ENCODE peak calls at places on chromosomes 1 and 21, in four cellular contexts. I is K562, T is IMR-90, L is A549. Y is an unnamed sample.

GRCh38 chr1:243946946-243947345 is 96.9 kb upstream of the AKT3 start:
- DNase-seq in I (peak; percentile 34), T (no peak), L (peak; percentile 45), Y (no peak)

GRCh38 chr1:116852367-116852766 is 57.3 kb upstream of the PTGFRN start:
- DNase-seq in I (no peak), T (no peak), L (no peak), Y (no peak)

GRCh38 chr1:115067460-115067859 is 21.8 kb downstream of the TSPAN2 start:
- DNase-seq in T (peak; percentile 16), L (no peak), I (no peak), Y (no peak)

GRCh38 chr21:28633803-28634572 is 358.7 kb downstream of the LTN1 start:
- DNase-seq in L (no peak), I (no peak), T (peak; percentile 95), Y (no peak)

GRCh38 chr1:34320081-34320480 is 143.4 kb downstream of the C1orf94 start:
- DNase-seq in L (no peak), T (no peak), I (peak; percentile 18), Y (no peak)

GRCh38 chr1:32334274-32334861 is 1.7 kb downstream of the MARCKSL1 start:
- DNase-seq in I (peak; percentile 35), L (no peak), T (no peak), Y (no peak)

GRCh38 chr21:46056450-46056903 is 41.4 kb upstream of the COL6A2 start:
- DNase-seq in I (no peak), T (peak; percentile 94), L (no peak), Y (no peak)

GRCh38 chr1:151238467-151238739 is 16.1 kb upstream of the PSMD4 start:
- DNase-seq in T (peak; percentile 96), I (no peak), L (peak; percentile 16), Y (no peak)

GRCh38 chr1:75711846-75712245 is 12.7 kb upstream of the ACADM start:
- DNase-seq in T (no peak), I (no peak), L (no peak), Y (no peak)

GRCh38 chr1:2821970-2822620 is 20.6 kb upstream of the TTC34 start:
- DNase-seq in T (no peak), L (peak; percentile 17), I (peak; percentile 74), Y (no peak)
- TF ChIP-seq MAZ in T (no peak), L (no peak), I (no peak), Y (no peak)

GRCh38 chr21:14306143-14306907 is 76.6 kb downstream of the HSPA13 start:
- DNase-seq in I (no peak), T (peak; percentile 3), L (peak; percentile 26), Y (no peak)
- TF ChIP-seq MAZ in I (no peak), T (no peak), L (no peak), Y (no peak)

GRCh38 chr1:154657547-154657946 is 49.6 kb upstream of the ADAR start:
- DNase-seq in I (no peak), T (no peak), L (no peak), Y (no peak)

DNA sequence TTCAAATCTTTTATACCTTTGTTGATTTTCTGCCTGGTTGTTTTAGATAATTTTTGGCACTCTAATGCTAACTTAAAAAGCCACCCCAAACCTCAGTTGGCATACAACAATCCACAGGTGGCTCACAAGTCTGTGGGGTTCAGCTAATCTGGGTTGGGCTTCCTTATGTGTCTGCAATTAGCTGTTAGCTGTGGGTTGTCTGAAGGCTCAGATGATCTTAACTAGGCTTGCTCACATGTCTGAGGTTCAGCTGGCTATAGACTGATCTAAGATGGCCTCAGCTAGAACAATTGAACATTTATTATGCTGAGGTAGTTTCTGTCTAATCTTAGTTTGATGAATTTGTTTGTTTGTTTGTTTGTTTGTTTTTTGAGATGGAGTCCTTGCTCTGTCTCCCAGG is 44.9 kb upstream of the ADAR start:
- DNase-seq in I (no peak), L (no peak), T (no peak), Y (no peak)
- TF ChIP-seq MAZ in I (no peak), L (no peak), T (no peak), Y (no peak)

GRCh38 chr1:67522001-67522441 is 91.8 kb upstream of the SERBP1 start:
- DNase-seq in I (no peak), L (no peak), T (no peak), Y (no peak)

GRCh38 chr1:67528141-67528540 is 97.9 kb upstream of the SERBP1 start:
- DNase-seq in T (no peak), L (no peak), I (no peak), Y (no peak)

GRCh38 chr1:67522793-67523192 is 92.6 kb upstream of the SERBP1 start:
- DNase-seq in L (no peak), I (no peak), T (no peak), Y (no peak)

GRCh38 chr1:67525053-67525760 is 95.0 kb upstream of the SERBP1 start:
- DNase-seq in I (no peak), L (no peak), T (no peak), Y (no peak)

GRCh38 chr1:67524143-67525052 is 94.2 kb upstream of the SERBP1 start:
- DNase-seq in T (no peak), I (peak; percentile 30), L (no peak), Y (no peak)
- TF ChIP-seq MAZ in T (no peak), I (no peak), L (no peak), Y (no peak)

DNA sequence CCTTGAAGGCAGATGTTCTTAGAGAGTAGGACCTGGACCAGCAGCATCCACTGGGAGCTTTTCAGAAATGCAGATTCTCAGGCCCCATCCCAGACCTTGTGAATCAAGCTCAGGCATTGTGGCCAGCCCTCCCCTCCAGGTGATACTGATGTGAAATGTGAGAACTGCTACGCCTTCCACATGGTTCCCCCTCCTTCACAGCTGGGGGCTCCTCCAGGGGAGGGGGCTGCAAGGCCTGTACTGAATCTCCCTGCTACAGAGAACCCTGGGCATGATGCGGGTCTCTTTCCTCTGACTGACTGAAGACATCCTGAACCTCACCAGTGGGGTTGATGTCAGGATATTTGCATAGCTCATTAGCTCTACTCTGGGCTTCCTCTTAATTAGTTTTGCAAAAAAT is 141.8 kb upstream of the CSF3R start:
- DNase-seq in I (no peak), T (no peak), L (no peak), Y (no peak)
- TF ChIP-seq MAZ in I (no peak), T (no peak), L (no peak), Y (no peak)